ENCODE peak calls at places on chromosome 1, in four cellular contexts. T is cardiac muscle cell, I is midbrain, Z is hepatocyte. J is an unnamed sample.

GRCh38 chr1:71413441-71414170 is 332.8 kb upstream of the ZRANB2 start:
- DNase-seq in T (no peak), I (no peak), Z (no peak), J (no peak)

GRCh38 chr1:231931846-231932454 is 305.4 kb downstream of the DISC1 start:
- DNase-seq in Z (no peak), I (no peak), T (no peak), J (no peak)

GRCh38 chr1:228270032-228270431 is 62.2 kb downstream of the OBSCN start:
- DNase-seq in Z (no peak), I (no peak), T (no peak), J (no peak)

GRCh38 chr1:115829023-115829674 is 11.8 kb downstream of the NHLH2 start:
- DNase-seq in Z (peak), I (no peak), T (no peak), J (no peak)

GRCh38 chr1:226967665-226968064 is 27.6 kb downstream of the COQ8A start:
- DNase-seq in Z (no peak), I (no peak), T (no peak), J (no peak)

GRCh38 chr1:33338495-33339211 is 17.8 kb upstream of the A3GALT2 start:
- DNase-seq in I (peak), Z (peak), T (peak), J (no peak)

GRCh38 chr1:119885903-119886783 is 10.2 kb downstream of the ADAM30 start:
- DNase-seq in T (peak), Z (peak), I (peak), J (no peak)

GRCh38 chr1:77832889-77833288 is 53.4 kb downstream of the MIGA1 start:
- DNase-seq in T (no peak), Z (peak), I (peak), J (no peak)

GRCh38 chr1:207672525-207673130 is 27.7 kb downstream of the CR1L start:
- DNase-seq in Z (peak), I (no peak), T (peak), J (peak)

GRCh38 chr1:45929257-45929687 is 125.9 kb downstream of the MAST2 start:
- DNase-seq in Z (peak), I (no peak), T (peak), J (no peak)

GRCh38 chr1:235069577-235070563 is 58.8 kb downstream of the TOMM20 start:
- DNase-seq in I (no peak), T (no peak), Z (peak), J (no peak)

GRCh38 chr1:157090771-157091170 is 8.8 kb downstream of the ETV3L start:
- DNase-seq in I (no peak), Z (no peak), T (no peak), J (no peak)

GRCh38 chr1:35706846-35707245 is 11.8 kb downstream of the C1orf216 start:
- DNase-seq in I (no peak), T (no peak), Z (no peak), J (no peak)

GRCh38 chr1:226766565-226766964 is 27.5 kb upstream of the ITPKB start:
- DNase-seq in I (no peak), Z (no peak), T (no peak), J (no peak)

GRCh38 chr1:21761052-21761451 is 21.9 kb downstream of the USP48 start:
- DNase-seq in Z (no peak), I (no peak), T (no peak), J (no peak)

GRCh38 chr1:240070188-240070587 is 21.5 kb upstream of the FMN2 start:
- DNase-seq in Z (no peak), T (no peak), I (no peak), J (no peak)

GRCh38 chr1:47231314-47232186 is 475 bp downstream of the TAL1 start:
- DNase-seq in I (peak), T (peak), Z (peak), J (no peak)

GRCh38 chr1:87826639-87827345 is 498.1 kb downstream of the LMO4 start:
- DNase-seq in Z (peak), I (peak), T (no peak), J (no peak)

GRCh38 chr1:61120998-61121397 is 38.6 kb downstream of the NFIA start:
- DNase-seq in I (no peak), T (no peak), Z (no peak), J (no peak)

GRCh38 chr1:116556289-116557006 is 14.4 kb downstream of the CD58 start:
- DNase-seq in Z (peak), I (no peak), T (no peak), J (no peak)

GRCh38 chr1:180489313-180489712 is 13.1 kb downstream of the ACBD6 start:
- DNase-seq in T (no peak), I (no peak), Z (no peak), J (no peak)

GRCh38 chr1:173175514-173176146 is 31.5 kb downstream of the TNFSF4 start:
- DNase-seq in I (no peak), Z (no peak), T (no peak), J (no peak)

GRCh38 chr1:9376886-9377333 is 84.2 kb downstream of the SPSB1 start:
- DNase-seq in I (no peak), T (no peak), Z (no peak), J (no peak)

J was measured in neuronal stem cell.